ENCODE peak calls at places on chromosomes 16 and 17, in five cellular contexts. One of them, this sample, is unnamed.

GRCh38 chr17:48139948-48140347 is 32.4 kb downstream of the SNX11 start:
- DNase-seq in stomach: no peak
- DNase-seq in K562: no peak
- DNase-seq in breast epithelium: no peak
- DNase-seq in endothelial cell of umbilical vein: peak
- DNase-seq in this sample: no peak

GRCh38 chr17:18105027-18105426 is 3.5 kb upstream of the MYO15A start:
- DNase-seq in stomach: no peak
- DNase-seq in breast epithelium: no peak
- DNase-seq in endothelial cell of umbilical vein: no peak
- DNase-seq in K562: no peak
- DNase-seq in this sample: no peak

GRCh38 chr16:55000595-55000994 is 69.9 kb downstream of the IRX5 start:
- DNase-seq in K562: no peak
- DNase-seq in stomach: no peak
- DNase-seq in breast epithelium: no peak
- DNase-seq in endothelial cell of umbilical vein: no peak
- DNase-seq in this sample: no peak

GRCh38 chr17:33778505-33779398 is 476.3 kb upstream of the CCL2 start:
- DNase-seq in endothelial cell of umbilical vein: peak
- DNase-seq in breast epithelium: peak
- DNase-seq in stomach: peak
- DNase-seq in K562: peak
- DNase-seq in this sample: peak

GRCh38 chr17:28846231-28846630 is 3.6 kb upstream of the FAM222B start:
- DNase-seq in breast epithelium: no peak
- DNase-seq in K562: no peak
- DNase-seq in stomach: no peak
- DNase-seq in endothelial cell of umbilical vein: no peak
- DNase-seq in this sample: no peak

GRCh38 chr16:4093495-4094137 is 22.6 kb downstream of the ADCY9 start:
- DNase-seq in K562: no peak
- DNase-seq in endothelial cell of umbilical vein: no peak
- DNase-seq in breast epithelium: no peak
- DNase-seq in stomach: no peak
- DNase-seq in this sample: no peak

GRCh38 chr17:18185832-18186231 is 2.2 kb downstream of the ALKBH5 start:
- DNase-seq in stomach: no peak
- DNase-seq in endothelial cell of umbilical vein: peak
- DNase-seq in breast epithelium: no peak
- DNase-seq in K562: no peak
- DNase-seq in this sample: no peak

GRCh38 chr16:27690604-27691003 is 140.7 kb downstream of the KATNIP start:
- DNase-seq in endothelial cell of umbilical vein: peak
- DNase-seq in K562: peak
- DNase-seq in stomach: no peak
- DNase-seq in breast epithelium: no peak
- DNase-seq in this sample: peak

GRCh38 chr17:18955009-18955408 is 3.0 kb downstream of the SLC5A10 start:
- DNase-seq in breast epithelium: no peak
- DNase-seq in K562: no peak
- DNase-seq in stomach: no peak
- DNase-seq in endothelial cell of umbilical vein: no peak
- DNase-seq in this sample: no peak

GRCh38 chr17:77701996-77702395 is 256.5 kb upstream of the TNRC6C start:
- DNase-seq in endothelial cell of umbilical vein: no peak
- DNase-seq in stomach: no peak
- DNase-seq in breast epithelium: no peak
- DNase-seq in K562: no peak
- DNase-seq in this sample: no peak

GRCh38 chr16:55711959-55712876 is 56.4 kb downstream of the SLC6A2 start:
- DNase-seq in endothelial cell of umbilical vein: peak
- DNase-seq in stomach: peak
- DNase-seq in breast epithelium: no peak
- DNase-seq in K562: peak
- DNase-seq in this sample: peak

GRCh38 chr16:87552072-87552718 is 50.1 kb upstream of the JPH3 start:
- DNase-seq in K562: no peak
- DNase-seq in endothelial cell of umbilical vein: no peak
- DNase-seq in stomach: no peak
- DNase-seq in breast epithelium: no peak
- DNase-seq in this sample: no peak

GRCh38 chr16:1580956-1581355 is 30.9 kb downstream of the IFT140 start:
- DNase-seq in breast epithelium: no peak
- DNase-seq in endothelial cell of umbilical vein: no peak
- DNase-seq in stomach: peak
- DNase-seq in K562: no peak
- DNase-seq in this sample: no peak

GRCh38 chr17:59492091-59492451 is 73.3 kb upstream of the DHX40 start:
- DNase-seq in breast epithelium: no peak
- DNase-seq in K562: no peak
- DNase-seq in endothelial cell of umbilical vein: no peak
- DNase-seq in stomach: no peak
- DNase-seq in this sample: no peak

GRCh38 chr17:2405247-2405926 is 4.5 kb upstream of the MNT start:
- DNase-seq in endothelial cell of umbilical vein: peak
- DNase-seq in K562: no peak
- DNase-seq in breast epithelium: no peak
- DNase-seq in stomach: peak
- DNase-seq in this sample: no peak
- TF ChIP-seq POLR2AphosphoS5 in endothelial cell of umbilical vein: peak
- TF ChIP-seq POLR2AphosphoS5 in K562: no peak
- TF ChIP-seq POLR2AphosphoS5 in breast epithelium: no peak
- TF ChIP-seq POLR2AphosphoS5 in stomach: no peak
- TF ChIP-seq POLR2AphosphoS5 in this sample: no peak

GRCh38 chr16:89063768-89064320 is 29.8 kb upstream of the ACSF3 start:
- DNase-seq in stomach: no peak
- DNase-seq in breast epithelium: no peak
- DNase-seq in K562: no peak
- DNase-seq in endothelial cell of umbilical vein: no peak
- DNase-seq in this sample: no peak
- TF ChIP-seq POLR2AphosphoS5 in stomach: no peak
- TF ChIP-seq POLR2AphosphoS5 in breast epithelium: no peak
- TF ChIP-seq POLR2AphosphoS5 in K562: no peak
- TF ChIP-seq POLR2AphosphoS5 in endothelial cell of umbilical vein: no peak
- TF ChIP-seq POLR2AphosphoS5 in this sample: no peak

GRCh38 chr17:616407-616806 is 98.2 kb downstream of the VPS53 start:
- DNase-seq in breast epithelium: no peak
- DNase-seq in stomach: no peak
- DNase-seq in endothelial cell of umbilical vein: no peak
- DNase-seq in K562: no peak
- DNase-seq in this sample: no peak
- TF ChIP-seq POLR2AphosphoS5 in breast epithelium: no peak
- TF ChIP-seq POLR2AphosphoS5 in stomach: no peak
- TF ChIP-seq POLR2AphosphoS5 in endothelial cell of umbilical vein: no peak
- TF ChIP-seq POLR2AphosphoS5 in K562: no peak
- TF ChIP-seq POLR2AphosphoS5 in this sample: no peak

DNA sequence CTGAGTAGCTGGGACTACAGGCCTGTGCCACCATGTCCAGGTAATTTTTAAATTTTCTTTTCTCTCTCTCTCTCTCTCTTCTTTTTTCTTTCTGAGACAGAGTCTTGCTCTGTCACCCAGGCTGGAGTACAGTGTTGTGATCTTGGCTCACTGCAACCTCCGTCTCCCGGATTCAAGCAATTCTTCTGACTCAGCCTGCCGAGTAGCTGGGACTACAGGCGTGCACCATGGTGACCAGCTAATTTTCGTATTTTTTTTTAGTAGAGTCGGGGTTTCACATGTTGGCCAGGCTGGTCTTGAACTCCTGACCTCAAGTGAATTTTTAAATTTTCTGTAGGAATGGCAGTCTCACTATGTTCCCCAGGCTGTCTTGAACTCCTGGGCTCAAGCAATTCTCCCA is 11.1 kb upstream of the ZNF652 start:
- DNase-seq in stomach: no peak
- DNase-seq in endothelial cell of umbilical vein: no peak
- DNase-seq in K562: no peak
- DNase-seq in breast epithelium: no peak
- DNase-seq in this sample: no peak
- TF ChIP-seq POLR2AphosphoS5 in stomach: no peak
- TF ChIP-seq POLR2AphosphoS5 in endothelial cell of umbilical vein: no peak
- TF ChIP-seq POLR2AphosphoS5 in K562: no peak
- TF ChIP-seq POLR2AphosphoS5 in breast epithelium: no peak
- TF ChIP-seq POLR2AphosphoS5 in this sample: no peak

GRCh38 chr17:80779961-80780380 is 211.7 kb upstream of the CHMP6 start:
- DNase-seq in endothelial cell of umbilical vein: no peak
- DNase-seq in stomach: no peak
- DNase-seq in breast epithelium: no peak
- DNase-seq in K562: no peak
- DNase-seq in this sample: no peak
- TF ChIP-seq POLR2AphosphoS5 in endothelial cell of umbilical vein: no peak
- TF ChIP-seq POLR2AphosphoS5 in stomach: peak
- TF ChIP-seq POLR2AphosphoS5 in breast epithelium: peak
- TF ChIP-seq POLR2AphosphoS5 in K562: no peak
- TF ChIP-seq POLR2AphosphoS5 in this sample: no peak